ENCODE peak calls at places on chromosome 1, in seven cellular contexts. One of them, this sample, is unnamed.

GRCh38 chr1:95229042-95229441 is 5.0 kb upstream of the RWDD3 start:
- DNase-seq in stomach: no peak
- DNase-seq in fibroblast of lung: peak
- DNase-seq in gastrocnemius medialis: no peak
- DNase-seq in left ventricle myocardium inferior: no peak
- DNase-seq in brain microvascular endothelial cell: no peak
- DNase-seq in neuronal stem cell: no peak
- DNase-seq in this sample: no peak

GRCh38 chr1:198641966-198642656 is 3.3 kb downstream of the PTPRC start:
- DNase-seq in brain microvascular endothelial cell: no peak
- DNase-seq in gastrocnemius medialis: no peak
- DNase-seq in neuronal stem cell: no peak
- DNase-seq in fibroblast of lung: no peak
- DNase-seq in stomach: no peak
- DNase-seq in left ventricle myocardium inferior: no peak
- DNase-seq in this sample: no peak

GRCh38 chr1:15324867-15325335 is 77.9 kb downstream of the FHAD1 start:
- DNase-seq in neuronal stem cell: no peak
- DNase-seq in fibroblast of lung: no peak
- DNase-seq in stomach: no peak
- DNase-seq in brain microvascular endothelial cell: no peak
- DNase-seq in gastrocnemius medialis: no peak
- DNase-seq in left ventricle myocardium inferior: no peak
- DNase-seq in this sample: no peak

GRCh38 chr1:39958801-39959200 is 3.9 kb downstream of the MFSD2A start:
- DNase-seq in stomach: no peak
- DNase-seq in fibroblast of lung: no peak
- DNase-seq in left ventricle myocardium inferior: no peak
- DNase-seq in brain microvascular endothelial cell: no peak
- DNase-seq in gastrocnemius medialis: no peak
- DNase-seq in neuronal stem cell: no peak
- DNase-seq in this sample: no peak

GRCh38 chr1:96306809-96307208 is 414.8 kb upstream of the PTBP2 start:
- DNase-seq in left ventricle myocardium inferior: no peak
- DNase-seq in neuronal stem cell: no peak
- DNase-seq in brain microvascular endothelial cell: no peak
- DNase-seq in gastrocnemius medialis: no peak
- DNase-seq in fibroblast of lung: peak
- DNase-seq in stomach: no peak
- DNase-seq in this sample: peak

GRCh38 chr1:62407398-62408009 is 29.3 kb upstream of the USP1 start:
- DNase-seq in left ventricle myocardium inferior: no peak
- DNase-seq in gastrocnemius medialis: no peak
- DNase-seq in stomach: no peak
- DNase-seq in fibroblast of lung: peak
- DNase-seq in neuronal stem cell: peak
- DNase-seq in brain microvascular endothelial cell: peak
- DNase-seq in this sample: no peak

GRCh38 chr1:56712150-56712549 is 67.0 kb downstream of the PRKAA2 start:
- DNase-seq in gastrocnemius medialis: no peak
- DNase-seq in left ventricle myocardium inferior: no peak
- DNase-seq in stomach: no peak
- DNase-seq in fibroblast of lung: peak
- DNase-seq in neuronal stem cell: no peak
- DNase-seq in brain microvascular endothelial cell: no peak
- DNase-seq in this sample: no peak

GRCh38 chr1:226082959-226083302 is 20.4 kb downstream of the H3-3A start:
- DNase-seq in brain microvascular endothelial cell: peak
- DNase-seq in gastrocnemius medialis: peak
- DNase-seq in left ventricle myocardium inferior: peak
- DNase-seq in neuronal stem cell: no peak
- DNase-seq in stomach: peak
- DNase-seq in fibroblast of lung: peak
- DNase-seq in this sample: no peak

GRCh38 chr1:34268311-34269042 is 91.8 kb downstream of the C1orf94 start:
- DNase-seq in brain microvascular endothelial cell: no peak
- DNase-seq in fibroblast of lung: peak
- DNase-seq in gastrocnemius medialis: no peak
- DNase-seq in neuronal stem cell: no peak
- DNase-seq in stomach: no peak
- DNase-seq in left ventricle myocardium inferior: no peak
- DNase-seq in this sample: peak

GRCh38 chr1:25906644-25907300 is 553 bp upstream of the STMN1 start:
- DNase-seq in fibroblast of lung: no peak
- DNase-seq in neuronal stem cell: no peak
- DNase-seq in brain microvascular endothelial cell: no peak
- DNase-seq in gastrocnemius medialis: no peak
- DNase-seq in stomach: peak
- DNase-seq in left ventricle myocardium inferior: peak
- DNase-seq in this sample: no peak

GRCh38 chr1:214290399-214291037 is 9.6 kb downstream of the SMYD2 start:
- DNase-seq in left ventricle myocardium inferior: peak
- DNase-seq in neuronal stem cell: no peak
- DNase-seq in stomach: no peak
- DNase-seq in gastrocnemius medialis: no peak
- DNase-seq in fibroblast of lung: no peak
- DNase-seq in brain microvascular endothelial cell: no peak
- DNase-seq in this sample: no peak

GRCh38 chr1:31981976-31982375 is 31.7 kb upstream of the KHDRBS1 start:
- DNase-seq in fibroblast of lung: no peak
- DNase-seq in brain microvascular endothelial cell: no peak
- DNase-seq in neuronal stem cell: no peak
- DNase-seq in left ventricle myocardium inferior: no peak
- DNase-seq in stomach: no peak
- DNase-seq in gastrocnemius medialis: no peak
- DNase-seq in this sample: no peak

GRCh38 chr1:55611123-55611522 is 396.0 kb upstream of the USP24 start:
- DNase-seq in gastrocnemius medialis: no peak
- DNase-seq in brain microvascular endothelial cell: no peak
- DNase-seq in fibroblast of lung: no peak
- DNase-seq in left ventricle myocardium inferior: no peak
- DNase-seq in stomach: no peak
- DNase-seq in neuronal stem cell: no peak
- DNase-seq in this sample: no peak

GRCh38 chr1:199669916-199670315 is 357.6 kb upstream of the NR5A2 start:
- DNase-seq in left ventricle myocardium inferior: no peak
- DNase-seq in neuronal stem cell: no peak
- DNase-seq in stomach: no peak
- DNase-seq in gastrocnemius medialis: no peak
- DNase-seq in brain microvascular endothelial cell: no peak
- DNase-seq in fibroblast of lung: no peak
- DNase-seq in this sample: no peak

GRCh38 chr1:228280961-228281591 is 73.2 kb downstream of the OBSCN start:
- DNase-seq in brain microvascular endothelial cell: no peak
- DNase-seq in stomach: peak
- DNase-seq in gastrocnemius medialis: no peak
- DNase-seq in left ventricle myocardium inferior: no peak
- DNase-seq in neuronal stem cell: no peak
- DNase-seq in fibroblast of lung: no peak
- DNase-seq in this sample: no peak

GRCh38 chr1:76998582-76999189 is 131.4 kb downstream of the ST6GALNAC5 start:
- DNase-seq in left ventricle myocardium inferior: no peak
- DNase-seq in stomach: no peak
- DNase-seq in neuronal stem cell: no peak
- DNase-seq in gastrocnemius medialis: no peak
- DNase-seq in fibroblast of lung: peak
- DNase-seq in brain microvascular endothelial cell: peak
- DNase-seq in this sample: peak

GRCh38 chr1:29272171-29272907 is 36.0 kb downstream of the PTPRU start:
- DNase-seq in neuronal stem cell: no peak
- DNase-seq in brain microvascular endothelial cell: no peak
- DNase-seq in stomach: peak
- DNase-seq in fibroblast of lung: no peak
- DNase-seq in gastrocnemius medialis: no peak
- DNase-seq in left ventricle myocardium inferior: no peak
- DNase-seq in this sample: no peak

GRCh38 chr1:237041461-237041794 is 556 bp upstream of the RYR2 start:
- DNase-seq in fibroblast of lung: no peak
- DNase-seq in neuronal stem cell: no peak
- DNase-seq in stomach: no peak
- DNase-seq in left ventricle myocardium inferior: no peak
- DNase-seq in gastrocnemius medialis: no peak
- DNase-seq in brain microvascular endothelial cell: no peak
- DNase-seq in this sample: no peak

GRCh38 chr1:58399176-58399575 is 147.3 kb downstream of the OMA1 start:
- DNase-seq in left ventricle myocardium inferior: no peak
- DNase-seq in fibroblast of lung: no peak
- DNase-seq in brain microvascular endothelial cell: no peak
- DNase-seq in neuronal stem cell: no peak
- DNase-seq in gastrocnemius medialis: no peak
- DNase-seq in stomach: no peak
- DNase-seq in this sample: no peak

GRCh38 chr1:58403894-58404293 is 142.6 kb downstream of the OMA1 start:
- DNase-seq in brain microvascular endothelial cell: no peak
- DNase-seq in gastrocnemius medialis: no peak
- DNase-seq in neuronal stem cell: no peak
- DNase-seq in left ventricle myocardium inferior: no peak
- DNase-seq in fibroblast of lung: no peak
- DNase-seq in stomach: no peak
- DNase-seq in this sample: no peak

GRCh38 chr1:58398714-58399113 is 147.8 kb downstream of the OMA1 start:
- DNase-seq in gastrocnemius medialis: no peak
- DNase-seq in stomach: no peak
- DNase-seq in fibroblast of lung: no peak
- DNase-seq in brain microvascular endothelial cell: no peak
- DNase-seq in left ventricle myocardium inferior: no peak
- DNase-seq in neuronal stem cell: no peak
- DNase-seq in this sample: no peak

GRCh38 chr1:58402444-58402843 is 144.1 kb downstream of the OMA1 start:
- DNase-seq in stomach: no peak
- DNase-seq in gastrocnemius medialis: no peak
- DNase-seq in fibroblast of lung: peak
- DNase-seq in brain microvascular endothelial cell: no peak
- DNase-seq in left ventricle myocardium inferior: no peak
- DNase-seq in neuronal stem cell: no peak
- DNase-seq in this sample: peak

GRCh38 chr1:58401991-58402390 is 144.5 kb downstream of the OMA1 start:
- DNase-seq in neuronal stem cell: no peak
- DNase-seq in gastrocnemius medialis: no peak
- DNase-seq in brain microvascular endothelial cell: no peak
- DNase-seq in fibroblast of lung: peak
- DNase-seq in stomach: no peak
- DNase-seq in left ventricle myocardium inferior: no peak
- DNase-seq in this sample: no peak
- H3K4me3 ChIP-seq in neuronal stem cell: no peak
- H3K4me3 ChIP-seq in gastrocnemius medialis: no peak
- H3K4me3 ChIP-seq in brain microvascular endothelial cell: no peak
- H3K4me3 ChIP-seq in fibroblast of lung: no peak
- H3K4me3 ChIP-seq in stomach: no peak
- H3K4me3 ChIP-seq in left ventricle myocardium inferior: no peak
- H3K4me3 ChIP-seq in this sample: no peak

DNA sequence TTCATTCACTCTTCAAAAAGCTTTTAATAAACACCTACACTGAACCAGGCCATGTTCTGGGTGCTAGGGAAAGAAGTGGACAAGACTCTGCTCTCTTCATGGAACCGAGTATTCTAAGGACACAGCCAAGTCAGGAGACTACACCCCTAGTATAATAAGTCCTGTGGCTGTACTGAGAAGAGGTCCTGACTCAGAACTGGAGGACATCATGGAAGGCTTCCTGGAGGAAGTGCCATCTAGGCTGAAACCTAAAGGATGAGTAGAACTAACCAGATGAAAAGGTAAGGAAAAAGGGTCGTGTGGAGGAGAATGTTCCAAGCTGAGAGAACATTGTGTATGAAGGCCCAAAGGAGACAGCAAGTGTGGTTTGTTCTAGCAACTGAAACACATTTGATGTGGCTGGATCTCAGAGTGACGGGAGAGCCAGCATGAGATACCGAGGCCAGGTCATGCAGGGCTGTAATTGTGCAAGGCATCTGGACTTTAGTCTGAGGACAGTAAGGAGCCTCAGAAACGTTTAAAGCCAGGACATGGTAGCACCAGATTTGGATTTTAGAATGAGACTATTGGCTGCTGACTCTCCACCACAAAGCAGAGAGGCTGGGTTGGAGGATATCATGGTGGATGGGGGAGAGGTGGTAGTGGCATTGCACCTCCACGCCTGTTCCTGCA is 82.5 kb downstream of the LRRN2 start:
- DNase-seq in stomach: no peak
- DNase-seq in neuronal stem cell: no peak
- DNase-seq in gastrocnemius medialis: no peak
- DNase-seq in fibroblast of lung: no peak
- DNase-seq in brain microvascular endothelial cell: no peak
- DNase-seq in left ventricle myocardium inferior: no peak
- DNase-seq in this sample: no peak
- H3K4me3 ChIP-seq in stomach: no peak
- H3K4me3 ChIP-seq in neuronal stem cell: no peak
- H3K4me3 ChIP-seq in gastrocnemius medialis: no peak
- H3K4me3 ChIP-seq in fibroblast of lung: no peak
- H3K4me3 ChIP-seq in brain microvascular endothelial cell: no peak
- H3K4me3 ChIP-seq in left ventricle myocardium inferior: no peak
- H3K4me3 ChIP-seq in this sample: no peak

GRCh38 chr1:3474016-3474415 is 19.6 kb downstream of the ARHGEF16 start:
- DNase-seq in gastrocnemius medialis: no peak
- DNase-seq in stomach: no peak
- DNase-seq in neuronal stem cell: no peak
- DNase-seq in left ventricle myocardium inferior: no peak
- DNase-seq in fibroblast of lung: no peak
- DNase-seq in brain microvascular endothelial cell: no peak
- DNase-seq in this sample: no peak
- H3K4me3 ChIP-seq in gastrocnemius medialis: no peak
- H3K4me3 ChIP-seq in stomach: no peak
- H3K4me3 ChIP-seq in neuronal stem cell: peak
- H3K4me3 ChIP-seq in left ventricle myocardium inferior: no peak
- H3K4me3 ChIP-seq in fibroblast of lung: no peak
- H3K4me3 ChIP-seq in brain microvascular endothelial cell: no peak
- H3K4me3 ChIP-seq in this sample: no peak

DNA sequence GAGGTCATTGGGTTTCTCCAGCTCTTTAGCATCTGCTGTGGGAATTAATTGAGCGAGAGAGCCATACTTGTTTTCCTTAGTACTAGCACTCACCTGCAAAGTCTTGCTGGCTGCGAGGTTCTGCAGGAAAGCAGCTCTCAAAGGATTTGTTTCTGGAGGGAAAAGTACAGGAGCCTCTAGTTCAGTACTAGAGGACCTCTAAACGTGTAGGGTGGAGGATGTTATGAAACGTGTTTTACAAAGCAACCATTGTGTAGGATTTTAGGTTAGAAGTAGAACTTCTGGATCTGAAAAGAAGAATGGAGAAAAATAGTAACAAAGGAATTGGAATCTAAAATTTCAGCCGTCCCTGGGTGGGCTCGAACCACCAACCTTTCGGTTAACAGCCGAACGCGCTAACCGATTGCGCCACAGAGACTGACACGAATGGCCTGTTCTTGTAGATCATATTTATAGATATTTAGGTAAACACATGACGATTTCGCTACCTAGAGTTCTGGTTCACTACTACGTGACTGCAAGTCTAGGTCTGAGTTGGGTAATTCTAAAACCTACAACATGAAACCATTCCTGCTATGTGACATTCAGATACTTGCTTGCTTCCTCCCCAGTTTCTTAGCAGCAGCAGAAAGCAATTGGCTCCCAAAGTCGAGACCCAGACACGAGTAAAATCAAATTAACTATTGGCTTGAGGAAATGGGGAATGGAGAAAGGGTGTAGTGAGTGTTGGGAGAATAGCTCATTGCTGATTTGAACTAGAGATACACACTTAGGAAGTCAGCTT is 60.2 kb upstream of the CFAP126 start:
- DNase-seq in neuronal stem cell: no peak
- DNase-seq in gastrocnemius medialis: no peak
- DNase-seq in left ventricle myocardium inferior: no peak
- DNase-seq in brain microvascular endothelial cell: peak
- DNase-seq in stomach: no peak
- DNase-seq in fibroblast of lung: peak
- DNase-seq in this sample: no peak
- H3K4me3 ChIP-seq in neuronal stem cell: no peak
- H3K4me3 ChIP-seq in gastrocnemius medialis: no peak
- H3K4me3 ChIP-seq in left ventricle myocardium inferior: no peak
- H3K4me3 ChIP-seq in brain microvascular endothelial cell: peak
- H3K4me3 ChIP-seq in stomach: no peak
- H3K4me3 ChIP-seq in fibroblast of lung: peak
- H3K4me3 ChIP-seq in this sample: no peak